ENCODE peak calls at places on chromosomes 7 and 10, in nine cellular contexts. T, A, L, I, G, Z, W, C and H are unnamed samples. For H3K4me1 and H3K27me3, the result is how much of the 10 kb centered on the place peaks cover.

GRCh38 chr10:90319188-90319914 is 538.5 kb downstream of the HTR7 start:
- DNase-seq in Z (no peak), L (peak), C (no peak), W (no peak), T (no peak), G (peak), A (peak), I (no peak), H (no peak)

GRCh38 chr10:28823501-28824075 is 146.3 kb downstream of the BAMBI start:
- DNase-seq in L (no peak), W (no peak), G (no peak), T (no peak), A (no peak), I (no peak), Z (no peak), C (no peak), H (no peak)

GRCh38 chr10:86753638-86754434 is 2.6 kb upstream of the BMPR1A start:
- DNase-seq in Z (peak), G (no peak), A (no peak), W (no peak), C (no peak), T (no peak), I (no peak), L (no peak), H (peak)

GRCh38 chr10:116073025-116073424 is 200.0 kb downstream of the GFRA1 start:
- DNase-seq in C (no peak), Z (no peak), G (no peak), A (no peak), T (no peak), L (no peak), I (no peak), W (no peak), H (no peak)

GRCh38 chr7:981793-982510 is 1.0 kb upstream of the CYP2W1 start:
- DNase-seq in C (no peak), W (no peak), I (no peak), Z (peak), T (no peak), G (no peak), L (no peak), A (no peak), H (peak)

GRCh38 chr10:43125881-43126731 is 12.1 kb upstream of the CSGALNACT2 start:
- DNase-seq in C (no peak), W (no peak), A (no peak), L (no peak), Z (no peak), T (no peak), G (no peak), I (peak), H (peak)

GRCh38 chr10:110059965-110060364 is 52.2 kb downstream of the ADD3 start:
- DNase-seq in L (no peak), Z (no peak), C (no peak), T (no peak), A (no peak), I (no peak), G (no peak), W (no peak), H (no peak)

GRCh38 chr10:52210161-52210560 is 103.9 kb upstream of the DKK1 start:
- DNase-seq in I (no peak), G (no peak), A (no peak), Z (no peak), T (no peak), L (no peak), C (no peak), W (no peak), H (no peak)

GRCh38 chr10:14545827-14546226 is 215.1 kb upstream of the FRMD4A start:
- DNase-seq in C (no peak), L (no peak), G (peak), I (no peak), Z (peak), W (no peak), A (no peak), T (no peak), H (no peak)

GRCh38 chr7:100544949-100545635 is 6.1 kb downstream of the AGFG2 start:
- DNase-seq in G (no peak), T (no peak), Z (peak), L (no peak), C (no peak), W (no peak), A (peak), I (peak), H (no peak)

GRCh38 chr7:100545636-100546128 is 6.7 kb downstream of the AGFG2 start:
- DNase-seq in W (no peak), I (no peak), G (peak), A (peak), L (peak), Z (peak), C (no peak), T (no peak), H (no peak)

GRCh38 chr7:100546868-100547800 is 8.1 kb downstream of the AGFG2 start:
- DNase-seq in T (no peak), L (no peak), W (no peak), Z (no peak), A (peak), C (no peak), G (peak), I (no peak), H (no peak)

GRCh38 chr7:100547872-100548271 is 8.9 kb downstream of the AGFG2 start:
- DNase-seq in L (no peak), Z (no peak), T (no peak), I (no peak), G (peak), W (no peak), A (peak), C (no peak), H (no peak)

GRCh38 chr7:100546129-100546867 is 7.3 kb downstream of the AGFG2 start:
- DNase-seq in A (peak), C (no peak), I (peak), Z (no peak), G (peak), T (no peak), L (no peak), W (no peak), H (no peak)
- H3K4me1 ChIP-seq in A (half or more), C (under half), I (half or more), Z (under half), G (under half), T (half or more), L (half or more), W (half or more), H (half or more)

GRCh38 chr7:92926697-92927044 is 90.3 kb upstream of the CDK6 start:
- DNase-seq in L (no peak), W (no peak), A (no peak), G (no peak), T (no peak), C (no peak), I (no peak), Z (no peak), H (no peak)
- H3K27ac ChIP-seq in L (no peak), W (no peak), A (no peak), G (no peak), T (no peak), C (no peak), I (no peak), Z (no peak), H (no peak)

DNA sequence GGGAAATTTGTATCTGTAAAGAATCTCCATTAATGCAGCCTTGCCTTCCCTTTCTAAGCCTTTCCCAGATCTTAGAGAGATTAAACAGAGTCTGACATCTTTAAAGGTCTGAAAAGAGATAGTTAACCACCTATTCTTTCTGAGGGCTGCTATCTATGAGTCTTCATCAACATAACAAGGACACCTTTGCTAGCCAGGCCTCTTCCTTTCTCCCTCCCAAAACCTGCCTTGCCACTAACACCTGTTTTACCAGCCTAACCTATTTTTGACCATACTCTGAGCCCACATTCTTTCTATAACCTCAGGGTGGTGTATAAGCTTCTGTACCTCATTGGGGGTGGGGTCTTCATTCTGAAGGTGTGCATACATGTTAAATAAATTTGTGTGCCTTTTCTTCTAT is 217.1 kb downstream of the IPMK start:
- DNase-seq in G (no peak), A (no peak), C (no peak), I (no peak), Z (no peak), L (no peak), W (no peak), T (no peak), H (no peak)
- H3K27me3 ChIP-seq in G (under half), A (under half), C (under half), I (under half), Z (under half), L (under half), W (under half), T (under half), H (under half)

DNA sequence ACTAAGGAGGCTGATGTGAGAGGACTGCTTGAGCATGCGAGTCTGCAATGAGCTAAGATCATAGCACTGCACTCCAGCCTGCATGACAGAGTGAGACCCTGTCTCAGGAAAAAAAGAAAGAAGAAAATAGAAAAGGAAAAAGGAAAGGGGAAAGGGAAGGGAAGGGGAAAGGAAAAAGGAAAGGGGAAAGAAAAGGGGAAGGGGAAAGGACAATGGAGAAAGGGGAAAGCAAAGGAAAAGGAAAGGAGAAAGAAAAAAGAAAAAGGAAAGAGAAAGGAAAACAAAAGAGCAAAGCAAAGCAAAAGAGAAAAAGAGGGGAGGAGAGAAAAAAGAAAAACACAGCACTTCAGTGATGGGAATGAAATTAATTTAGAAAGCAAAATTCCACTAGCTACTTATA is 179.3 kb downstream of the SRPK2 start:
- DNase-seq in L (no peak), T (no peak), G (no peak), A (no peak), C (no peak), W (no peak), Z (no peak), I (no peak), H (no peak)
- H3K4me1 ChIP-seq in L (under half), T (under half), G (under half), A (under half), C (under half), W (under half), Z (under half), I (under half), H (under half)

DNA sequence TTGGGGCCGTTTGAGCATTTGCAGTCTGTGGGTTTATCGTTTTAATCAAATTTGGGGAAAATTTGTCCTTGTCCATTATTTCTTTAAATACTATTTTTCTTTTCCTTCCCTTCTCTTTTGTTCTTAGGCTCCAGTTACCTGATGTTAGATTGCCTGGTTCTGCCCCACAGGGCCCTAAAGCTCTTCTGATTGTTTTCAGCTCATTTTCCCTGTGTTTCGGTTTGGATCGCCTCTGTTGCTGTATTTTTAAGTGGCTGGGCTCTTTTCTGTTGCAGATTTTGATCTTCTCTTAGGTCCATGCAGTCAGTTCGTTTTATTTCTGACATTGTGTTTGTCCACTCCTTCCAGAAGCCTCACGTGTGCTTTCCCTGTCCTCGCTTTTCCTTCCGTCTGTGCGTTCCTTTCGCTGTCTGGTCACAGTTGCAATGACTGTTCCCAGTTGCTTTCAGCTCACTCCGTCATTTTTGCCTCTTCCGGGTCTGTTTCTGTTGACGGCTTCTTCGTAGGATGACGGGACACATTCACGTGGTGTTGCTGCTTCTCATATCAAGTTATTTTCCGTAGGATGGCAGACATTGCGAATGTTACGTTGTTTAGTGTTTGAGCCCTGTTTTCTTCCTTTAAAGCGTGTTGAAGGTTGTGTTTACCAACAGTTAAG is 111.4 kb downstream of the INPP5A start:
- DNase-seq in C (no peak), Z (no peak), W (no peak), I (no peak), L (no peak), A (no peak), G (no peak), T (no peak), H (no peak)
- H3K27ac ChIP-seq in C (no peak), Z (no peak), W (no peak), I (no peak), L (no peak), A (no peak), G (no peak), T (no peak), H (no peak)

GRCh38 chr7:129789652-129790051 is 163.1 kb downstream of the UBE2H start:
- DNase-seq in Z (no peak), T (no peak), W (no peak), G (no peak), L (no peak), A (no peak), I (no peak), C (no peak), H (no peak)

GRCh38 chr7:129786179-129786514 is 166.6 kb downstream of the UBE2H start:
- DNase-seq in L (no peak), T (no peak), I (no peak), W (no peak), Z (no peak), A (no peak), C (no peak), G (no peak), H (no peak)

GRCh38 chr7:129790136-129790535 is 162.6 kb downstream of the UBE2H start:
- DNase-seq in I (no peak), T (no peak), A (no peak), C (no peak), G (peak), W (no peak), L (no peak), Z (no peak), H (no peak)

GRCh38 chr7:129786825-129787563 is 165.8 kb downstream of the UBE2H start:
- DNase-seq in T (no peak), I (no peak), L (no peak), W (no peak), C (no peak), A (no peak), Z (no peak), G (no peak), H (no peak)

GRCh38 chr7:129788993-129789392 is 163.8 kb downstream of the UBE2H start:
- DNase-seq in I (no peak), L (no peak), C (no peak), Z (no peak), A (no peak), G (no peak), T (no peak), W (no peak), H (no peak)
- H3K27me3 ChIP-seq in I (half or more), L (under half), C (under half), Z (under half), A (under half), G (under half), T (under half), W (under half), H (under half)

GRCh38 chr7:72153132-72153512 is 259.0 kb downstream of the CALN1 start:
- DNase-seq in L (no peak), W (no peak), T (no peak), G (no peak), Z (no peak), A (peak), C (no peak), I (no peak), H (no peak)
- H3K4me1 ChIP-seq in L (under half), W (under half), T (under half), G (under half), Z (under half), A (under half), C (under half), I (under half), H (under half)

GRCh38 chr10:6507311-6507710 is 72.8 kb downstream of the PRKCQ start:
- DNase-seq in I (no peak), T (no peak), Z (no peak), C (no peak), L (no peak), W (no peak), G (no peak), A (no peak), H (no peak)
- H3K27ac ChIP-seq in I (no peak), T (peak), Z (no peak), C (no peak), L (no peak), W (no peak), G (no peak), A (no peak), H (no peak)

GRCh38 chr10:111079241-111079760 is 2.5 kb downstream of the ADRA2A start:
- DNase-seq in I (no peak), T (no peak), L (no peak), Z (no peak), G (no peak), W (no peak), A (no peak), C (no peak), H (no peak)
- H3K27me3 ChIP-seq in I (half or more), T (under half), L (under half), Z (under half), G (under half), W (under half), A (under half), C (under half), H (under half)